ENCODE peak calls at places on chromosomes 16 and 17, in six cellular contexts. U is choroid plexus epithelial cell, C is esophagus squamous epithelium, K is fibroblast of mammary gland, D is psoas muscle, T is uterus. O is an unnamed sample.

GRCh38 chr16:1297413-1297773 is 12.0 kb upstream of the UBE2I start:
- DNase-seq in K (no peak), D (no peak), T (no peak), C (no peak), U (no peak), O (no peak)

GRCh38 chr16:47458331-47458730 is 2.5 kb downstream of the ITFG1 start:
- DNase-seq in T (no peak), D (no peak), C (no peak), K (no peak), U (no peak), O (no peak)

GRCh38 chr17:37440424-37440823 is 33.7 kb downstream of the TADA2A start:
- DNase-seq in U (no peak), C (no peak), T (no peak), D (no peak), K (no peak), O (no peak)

GRCh38 chr17:16211601-16212000 is 3.7 kb downstream of the NCOR1 start:
- DNase-seq in C (no peak), T (no peak), U (no peak), K (no peak), D (no peak), O (no peak)

GRCh38 chr16:68351991-68352431 is 41.2 kb downstream of the PRMT7 start:
- DNase-seq in T (no peak), U (no peak), D (no peak), K (no peak), C (no peak), O (no peak)

GRCh38 chr16:84090212-84090611 is 26.5 kb downstream of the MBTPS1 start:
- DNase-seq in C (no peak), T (no peak), K (no peak), D (no peak), U (no peak), O (no peak)

GRCh38 chr16:79165541-79165940 is 435.0 kb downstream of the MAF start:
- DNase-seq in T (no peak), U (no peak), C (no peak), K (no peak), D (no peak), O (no peak)

GRCh38 chr16:85612191-85612800 is 826 bp upstream of the GSE1 start:
- DNase-seq in C (no peak), U (peak), K (peak), D (peak), T (peak), O (peak)

GRCh38 chr17:8673621-8674020 is 43.1 kb upstream of the MYH10 start:
- DNase-seq in T (peak), D (no peak), U (peak), C (no peak), K (peak), O (no peak)

GRCh38 chr16:88617268-88618031 is 20.9 kb upstream of the IL17C start:
- DNase-seq in D (no peak), T (no peak), C (no peak), U (no peak), K (no peak), O (no peak)

GRCh38 chr16:67155305-67156145 is 4.2 kb downstream of the TRADD start:
- DNase-seq in D (peak), C (no peak), U (peak), T (no peak), K (peak), O (peak)

GRCh38 chr16:27779719-27780161 is 229.8 kb downstream of the KATNIP start:
- DNase-seq in U (peak), K (peak), D (peak), C (no peak), T (peak), O (no peak)

GRCh38 chr17:80470603-80471002 is 5.8 kb downstream of the NPTX1 start:
- DNase-seq in K (no peak), C (no peak), U (no peak), T (no peak), D (no peak), O (no peak)

GRCh38 chr16:27230562-27230991 is 27.3 kb downstream of the KDM8 start:
- DNase-seq in K (no peak), D (no peak), T (no peak), C (no peak), U (no peak), O (no peak)

GRCh38 chr17:31433091-31433790 is 41.8 kb downstream of the RAB11FIP4 start:
- DNase-seq in U (peak), C (no peak), K (no peak), D (no peak), T (no peak), O (peak)

GRCh38 chr17:63881935-63882601 is at the start of gene GH2:
- DNase-seq in T (no peak), K (peak), C (no peak), U (peak), D (peak), O (peak)

GRCh38 chr17:56977673-56978395 is at the start of gene SCPEP1:
- DNase-seq in T (peak), C (peak), K (peak), D (peak), U (peak), O (peak)

GRCh38 chr17:78174870-78175642 is 6.7 kb downstream of the SYNGR2 start:
- DNase-seq in K (no peak), C (no peak), U (no peak), D (peak), T (no peak), O (no peak)

GRCh38 chr17:6157716-6158115 is 87.5 kb downstream of the WSCD1 start:
- DNase-seq in D (no peak), T (no peak), C (no peak), K (no peak), U (no peak), O (no peak)

GRCh38 chr16:68233085-68233834 is 2.7 kb downstream of the ESRP2 start:
- DNase-seq in T (no peak), D (no peak), C (no peak), U (no peak), K (no peak), O (no peak)

GRCh38 chr17:8056232-8056975 is 17.5 kb downstream of the ALOX15B start:
- DNase-seq in U (peak), C (no peak), T (no peak), K (peak), D (no peak), O (peak)

GRCh38 chr17:36722903-36723263 is 121.5 kb downstream of the MRM1 start:
- DNase-seq in K (no peak), D (no peak), U (no peak), C (no peak), T (no peak), O (no peak)

GRCh38 chr17:10091051-10091450 is 107.4 kb downstream of the GAS7 start:
- DNase-seq in K (no peak), C (no peak), U (no peak), T (no peak), D (no peak), O (no peak)

GRCh38 chr16:85735225-85735722 is 15.6 kb downstream of the C16orf74 start:
- DNase-seq in D (no peak), U (no peak), T (no peak), C (no peak), K (no peak), O (peak)

GRCh38 chr17:59800530-59800942 is 92.2 kb downstream of the TUBD1 start:
- DNase-seq in T (no peak), C (no peak), D (no peak), K (peak), U (peak), O (no peak)

GRCh38 chr17:18015603-18016002 is 23.4 kb downstream of the ATPAF2 start:
- DNase-seq in K (no peak), D (no peak), U (no peak), C (no peak), T (no peak), O (no peak)

GRCh38 chr16:59179446-59180082 is 445.4 kb upstream of the GOT2 start:
- DNase-seq in K (no peak), D (no peak), T (no peak), C (no peak), U (peak), O (no peak)

GRCh38 chr17:10803830-10804498 is at the start of gene TMEM238L:
- DNase-seq in K (no peak), D (no peak), U (no peak), C (no peak), T (no peak), O (no peak)

GRCh38 chr16:17983114-17983513 is 353.4 kb downstream of the NPIPA8 start:
- DNase-seq in K (no peak), D (no peak), C (no peak), T (no peak), U (no peak), O (no peak)

GRCh38 chr17:60325730-60326524 is 66.0 kb downstream of the USP32 start:
- DNase-seq in U (no peak), K (no peak), T (no peak), D (no peak), C (no peak), O (no peak)

GRCh38 chr17:79946352-79947231 is 89.1 kb downstream of the TBC1D16 start:
- DNase-seq in D (peak), C (no peak), U (no peak), K (no peak), T (no peak), O (no peak)

GRCh38 chr17:48588519-48588918 is 1.5 kb downstream of the HOXB3 start:
- DNase-seq in D (no peak), K (no peak), U (no peak), T (no peak), C (no peak), O (no peak)

GRCh38 chr16:52469775-52470174 is 77.2 kb downstream of the TOX3 start:
- DNase-seq in K (no peak), T (no peak), U (peak), C (no peak), D (no peak), O (no peak)

GRCh38 chr16:75282811-75283281 is 31.4 kb upstream of the BCAR1 start:
- DNase-seq in K (peak), C (no peak), U (no peak), T (no peak), D (no peak), O (no peak)

GRCh38 chr17:79836952-79837887 is 2.0 kb downstream of the CBX4 start:
- DNase-seq in T (no peak), D (peak), U (peak), K (peak), C (no peak), O (peak)

GRCh38 chr16:23508589-23509440 is 1.5 kb downstream of the GGA2 start:
- DNase-seq in D (no peak), U (peak), T (no peak), C (no peak), K (peak), O (no peak)

GRCh38 chr16:11303405-11304138 is 22.4 kb upstream of the PRM1 start:
- DNase-seq in C (no peak), T (no peak), D (no peak), K (no peak), U (no peak), O (no peak)

GRCh38 chr16:85573696-85574641 is 39.2 kb upstream of the GSE1 start:
- DNase-seq in D (peak), T (peak), U (peak), K (peak), C (no peak), O (no peak)

GRCh38 chr16:1776672-1776955 is 3.7 kb upstream of the MRPS34 start:
- DNase-seq in U (no peak), T (no peak), C (no peak), D (no peak), K (no peak), O (no peak)

DNA sequence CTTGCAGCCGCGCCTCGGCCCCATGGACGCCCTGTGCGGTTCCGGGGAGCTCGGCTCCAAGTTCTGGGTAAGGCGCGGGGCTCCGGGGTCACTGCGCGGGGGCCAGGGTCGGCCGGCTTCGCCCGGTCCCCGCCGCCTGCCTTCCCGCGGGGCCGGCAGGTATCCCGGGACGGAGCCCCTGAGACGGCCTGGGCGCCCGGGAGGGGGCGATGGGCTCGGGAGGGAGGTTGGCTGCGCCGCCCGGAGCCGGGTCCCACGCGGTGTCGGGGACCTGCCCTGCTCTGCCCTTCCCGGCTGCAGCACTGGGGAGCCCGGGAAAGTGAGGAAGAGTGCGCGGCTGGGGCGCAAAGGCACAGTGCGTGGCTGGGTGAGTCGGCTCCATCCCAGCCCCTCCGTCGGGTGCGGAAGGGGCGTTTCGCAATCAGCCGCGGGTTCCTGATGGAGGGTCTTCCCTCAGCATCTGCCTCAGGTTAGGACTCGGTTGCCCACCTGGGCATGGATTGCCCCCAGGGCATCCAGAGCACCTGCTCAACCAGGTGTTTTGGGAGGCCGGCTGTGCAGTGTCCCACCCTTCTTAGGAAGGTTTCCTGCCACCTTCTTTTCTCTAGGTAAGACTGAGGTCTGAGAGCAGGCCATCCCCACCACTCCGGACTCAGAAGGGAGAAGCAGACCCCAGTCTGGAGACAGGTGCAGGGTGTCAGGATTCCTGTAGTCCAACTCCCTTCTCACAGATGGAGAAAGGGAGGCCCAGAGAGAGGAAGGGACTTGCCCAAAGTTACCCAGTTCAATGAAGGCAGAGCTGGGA is 436 bp downstream of the ABCC3 start:
- DNase-seq in C (no peak), D (no peak), T (no peak), U (no peak), K (no peak), O (no peak)
- TF ChIP-seq CTCF in C (no peak), D (no peak), T (no peak), U (no peak), K (no peak), O (no peak)

GRCh38 chr17:4565209-4566141 is 5.1 kb upstream of the GGT6 start:
- DNase-seq in D (peak), T (peak), C (no peak), K (peak), U (peak), O (peak)

GRCh38 chr17:4572131-4572530 is 11.8 kb upstream of the GGT6 start:
- DNase-seq in U (no peak), D (no peak), C (no peak), T (no peak), K (no peak), O (no peak)

GRCh38 chr17:4560837-4561241 is 462 bp upstream of the GGT6 start:
- DNase-seq in C (no peak), D (no peak), K (peak), U (peak), T (no peak), O (no peak)

GRCh38 chr17:4562000-4562969 is 1.9 kb upstream of the GGT6 start:
- DNase-seq in C (no peak), D (no peak), K (no peak), T (no peak), U (no peak), O (no peak)

DNA sequence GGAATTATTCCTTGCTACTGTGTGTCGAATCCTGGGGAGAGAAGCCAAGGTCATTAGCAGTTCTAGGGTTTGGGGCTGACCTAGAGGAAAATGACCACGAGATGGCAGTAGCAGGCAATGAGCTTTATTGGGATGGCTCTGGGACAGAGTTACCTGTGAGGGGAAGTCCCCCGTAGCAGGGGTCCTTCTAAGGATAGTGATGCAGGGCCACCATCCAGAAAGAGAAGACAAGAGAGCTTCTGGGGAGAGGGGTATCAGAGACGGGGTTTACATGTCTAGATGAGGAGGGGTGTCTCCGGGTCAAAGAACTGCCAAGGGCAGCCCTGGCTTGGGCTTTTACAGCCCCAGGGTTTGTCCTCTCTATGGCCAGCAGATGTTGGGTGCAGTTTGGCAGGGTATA is 6.4 kb upstream of the GGT6 start:
- DNase-seq in U (peak), D (no peak), K (peak), C (no peak), T (no peak), O (peak)
- TF ChIP-seq CTCF in U (peak), D (peak), K (peak), C (peak), T (peak), O (peak)

DNA sequence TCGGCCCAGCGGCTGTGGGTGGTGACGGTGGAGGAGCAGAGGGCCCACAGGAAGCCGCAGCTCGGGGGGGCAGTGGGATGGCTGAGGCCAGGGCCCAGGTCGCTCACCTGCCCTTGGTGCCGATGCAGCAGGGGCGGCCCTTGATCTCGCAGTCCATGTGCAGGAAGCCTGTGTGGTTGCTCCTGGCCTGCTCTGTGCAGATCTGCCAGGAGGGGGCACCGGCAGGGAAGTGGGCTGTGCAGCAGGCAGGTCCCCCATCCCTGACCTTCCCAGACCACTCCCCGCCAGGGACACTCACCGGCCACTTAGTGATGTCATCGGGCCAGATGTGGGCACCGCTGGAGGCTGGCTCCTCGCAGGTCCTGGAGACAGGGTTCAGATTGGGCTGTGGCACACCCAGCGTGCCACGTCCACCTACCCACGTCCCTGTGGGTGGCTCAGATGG is 6.2 kb downstream of the AANAT start:
- DNase-seq in C (no peak), D (no peak), U (peak), T (no peak), K (no peak), O (peak)
- TF ChIP-seq CTCF in C (no peak), D (peak), U (peak), T (no peak), K (peak), O (peak)

GRCh38 chr17:81635431-81635830 is 1.5 kb downstream of the NPLOC4 start:
- DNase-seq in U (no peak), T (no peak), C (no peak), K (no peak), D (no peak), O (no peak)
- TF ChIP-seq CTCF in U (no peak), T (no peak), C (no peak), K (no peak), D (no peak), O (no peak)

DNA sequence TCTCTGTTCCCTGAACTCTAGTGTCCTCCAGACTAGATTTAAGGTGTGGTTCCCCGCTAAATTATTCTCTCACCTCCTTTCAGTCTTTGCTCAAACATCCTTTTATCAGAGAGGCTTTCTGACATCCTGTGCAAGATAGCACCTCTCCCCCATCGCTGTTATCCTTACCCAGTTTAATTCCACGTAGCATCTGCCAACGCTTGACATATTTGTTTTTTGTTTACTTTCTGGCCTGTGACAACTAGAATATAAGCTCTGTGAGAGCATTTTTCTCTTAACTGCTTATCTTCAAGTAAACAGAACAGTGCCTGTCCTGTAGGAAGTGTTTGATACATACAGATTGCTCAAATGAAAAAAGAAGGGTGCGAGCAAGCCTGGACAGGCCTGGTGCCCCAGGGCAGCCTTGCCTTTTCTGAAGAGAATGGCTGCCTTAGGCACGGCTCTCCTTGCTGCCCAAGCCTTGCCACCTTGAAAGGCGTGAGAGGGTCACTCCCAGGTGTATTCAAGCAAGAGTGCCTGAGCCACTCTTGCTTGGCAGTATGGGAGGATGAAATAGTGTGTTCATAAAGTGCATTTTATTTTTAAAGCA is 9.7 kb downstream of the DYNLL2 start:
- DNase-seq in C (no peak), D (no peak), K (no peak), U (no peak), T (no peak), O (no peak)
- TF ChIP-seq CTCF in C (no peak), D (no peak), K (no peak), U (no peak), T (no peak), O (no peak)

DNA sequence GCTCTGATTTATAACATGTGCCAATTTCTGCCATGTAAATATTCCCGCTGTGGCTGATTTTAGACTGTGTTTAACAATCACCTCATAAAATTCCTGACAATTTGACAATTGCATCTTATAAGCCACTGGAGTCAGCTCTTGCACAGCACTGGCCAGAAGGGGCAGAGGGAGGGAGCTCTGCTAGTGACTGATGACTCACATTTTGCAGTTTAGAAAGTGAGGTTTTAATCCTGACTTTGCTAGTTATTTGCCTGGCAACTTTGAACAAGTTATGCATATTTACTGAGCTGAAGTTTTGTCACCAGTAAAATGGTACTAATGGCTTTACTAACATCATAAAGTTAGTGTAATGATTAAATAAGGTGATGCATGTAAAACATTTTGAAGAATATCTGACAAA is 452.3 kb downstream of the CNTNAP4 start:
- DNase-seq in D (no peak), K (peak), T (no peak), U (peak), C (no peak), O (no peak)
- TF ChIP-seq CTCF in D (no peak), K (no peak), T (no peak), U (no peak), C (no peak), O (no peak)

GRCh38 chr17:55762086-55762858 is 11.4 kb downstream of the PCTP start:
- DNase-seq in K (no peak), D (no peak), T (no peak), U (no peak), C (no peak), O (no peak)

GRCh38 chr17:55756689-55757088 is 5.8 kb downstream of the PCTP start:
- DNase-seq in K (no peak), D (no peak), C (no peak), U (no peak), T (no peak), O (no peak)

GRCh38 chr17:55757659-55758058 is 6.8 kb downstream of the PCTP start:
- DNase-seq in K (no peak), T (no peak), U (no peak), D (no peak), C (no peak), O (peak)

GRCh38 chr17:55760643-55761355 is 9.9 kb downstream of the PCTP start:
- DNase-seq in U (no peak), T (no peak), D (no peak), C (no peak), K (no peak), O (no peak)

GRCh38 chr17:55758171-55758570 is 7.3 kb downstream of the PCTP start:
- DNase-seq in U (no peak), T (no peak), D (no peak), K (no peak), C (no peak), O (no peak)
- TF ChIP-seq CTCF in U (no peak), T (no peak), D (no peak), K (no peak), C (no peak), O (no peak)